ENCODE peak calls at places on chromosomes 6 and 20, in five cellular contexts. One of them, this sample, is unnamed.

GRCh38 chr20:44083220-44083933 is 103.6 kb downstream of the JPH2 start:
- DNase-seq in GM18507: no peak
- DNase-seq in activated CD8-positive, alpha-beta memory T cell treated with anti-CD3 and anti-CD28 coated beads, Interleukin-2, amount 50 U/mL, for 48 hours: no peak
- DNase-seq in cardiac muscle cell: no peak
- DNase-seq in stimulated activated naive CD8-positive, alpha-beta T cell treated with anti-CD3 and anti-CD28 coated beads, Interleukin-15, Interleukin-2, amounts not matched to agents 100 U/mL and 50 U/mL, for 24 hours: no peak
- DNase-seq in this sample: no peak

GRCh38 chr20:34886122-34886521 is 9.7 kb downstream of the ACSS2 start:
- DNase-seq in cardiac muscle cell: no peak
- DNase-seq in stimulated activated naive CD8-positive, alpha-beta T cell treated with anti-CD3 and anti-CD28 coated beads, Interleukin-15, Interleukin-2, amounts not matched to agents 100 U/mL and 50 U/mL, for 24 hours: no peak
- DNase-seq in GM18507: no peak
- DNase-seq in activated CD8-positive, alpha-beta memory T cell treated with anti-CD3 and anti-CD28 coated beads, Interleukin-2, amount 50 U/mL, for 48 hours: no peak
- DNase-seq in this sample: no peak

GRCh38 chr6:149840345-149841075 is 23.6 kb downstream of the LRP11 start:
- DNase-seq in activated CD8-positive, alpha-beta memory T cell treated with anti-CD3 and anti-CD28 coated beads, Interleukin-2, amount 50 U/mL, for 48 hours: peak
- DNase-seq in stimulated activated naive CD8-positive, alpha-beta T cell treated with anti-CD3 and anti-CD28 coated beads, Interleukin-15, Interleukin-2, amounts not matched to agents 100 U/mL and 50 U/mL, for 24 hours: peak
- DNase-seq in cardiac muscle cell: peak
- DNase-seq in GM18507: no peak
- DNase-seq in this sample: peak

GRCh38 chr6:90216081-90216977 is 80.3 kb downstream of the BACH2 start:
- DNase-seq in cardiac muscle cell: no peak
- DNase-seq in activated CD8-positive, alpha-beta memory T cell treated with anti-CD3 and anti-CD28 coated beads, Interleukin-2, amount 50 U/mL, for 48 hours: no peak
- DNase-seq in GM18507: no peak
- DNase-seq in stimulated activated naive CD8-positive, alpha-beta T cell treated with anti-CD3 and anti-CD28 coated beads, Interleukin-15, Interleukin-2, amounts not matched to agents 100 U/mL and 50 U/mL, for 24 hours: peak
- DNase-seq in this sample: no peak

GRCh38 chr6:42697268-42697655 is 25.1 kb downstream of the PRPH2 start:
- DNase-seq in stimulated activated naive CD8-positive, alpha-beta T cell treated with anti-CD3 and anti-CD28 coated beads, Interleukin-15, Interleukin-2, amounts not matched to agents 100 U/mL and 50 U/mL, for 24 hours: no peak
- DNase-seq in cardiac muscle cell: no peak
- DNase-seq in activated CD8-positive, alpha-beta memory T cell treated with anti-CD3 and anti-CD28 coated beads, Interleukin-2, amount 50 U/mL, for 48 hours: no peak
- DNase-seq in GM18507: no peak
- DNase-seq in this sample: no peak

GRCh38 chr6:21731411-21732031 is 138.0 kb downstream of the SOX4 start:
- DNase-seq in GM18507: no peak
- DNase-seq in cardiac muscle cell: peak
- DNase-seq in stimulated activated naive CD8-positive, alpha-beta T cell treated with anti-CD3 and anti-CD28 coated beads, Interleukin-15, Interleukin-2, amounts not matched to agents 100 U/mL and 50 U/mL, for 24 hours: no peak
- DNase-seq in activated CD8-positive, alpha-beta memory T cell treated with anti-CD3 and anti-CD28 coated beads, Interleukin-2, amount 50 U/mL, for 48 hours: no peak
- DNase-seq in this sample: no peak

GRCh38 chr6:41033776-41034175 is 5.2 kb downstream of the UNC5CL start:
- DNase-seq in GM18507: no peak
- DNase-seq in cardiac muscle cell: no peak
- DNase-seq in activated CD8-positive, alpha-beta memory T cell treated with anti-CD3 and anti-CD28 coated beads, Interleukin-2, amount 50 U/mL, for 48 hours: no peak
- DNase-seq in stimulated activated naive CD8-positive, alpha-beta T cell treated with anti-CD3 and anti-CD28 coated beads, Interleukin-15, Interleukin-2, amounts not matched to agents 100 U/mL and 50 U/mL, for 24 hours: no peak
- DNase-seq in this sample: no peak

GRCh38 chr20:37921341-37921929 is 18.5 kb downstream of the VSTM2L start:
- DNase-seq in activated CD8-positive, alpha-beta memory T cell treated with anti-CD3 and anti-CD28 coated beads, Interleukin-2, amount 50 U/mL, for 48 hours: no peak
- DNase-seq in stimulated activated naive CD8-positive, alpha-beta T cell treated with anti-CD3 and anti-CD28 coated beads, Interleukin-15, Interleukin-2, amounts not matched to agents 100 U/mL and 50 U/mL, for 24 hours: no peak
- DNase-seq in cardiac muscle cell: no peak
- DNase-seq in GM18507: no peak
- DNase-seq in this sample: peak

GRCh38 chr6:124007915-124008688 is 204.4 kb downstream of the NKAIN2 start:
- DNase-seq in cardiac muscle cell: no peak
- DNase-seq in stimulated activated naive CD8-positive, alpha-beta T cell treated with anti-CD3 and anti-CD28 coated beads, Interleukin-15, Interleukin-2, amounts not matched to agents 100 U/mL and 50 U/mL, for 24 hours: no peak
- DNase-seq in GM18507: no peak
- DNase-seq in activated CD8-positive, alpha-beta memory T cell treated with anti-CD3 and anti-CD28 coated beads, Interleukin-2, amount 50 U/mL, for 48 hours: no peak
- DNase-seq in this sample: no peak

GRCh38 chr6:149154137-149154900 is 163.2 kb upstream of the TAB2 start:
- DNase-seq in stimulated activated naive CD8-positive, alpha-beta T cell treated with anti-CD3 and anti-CD28 coated beads, Interleukin-15, Interleukin-2, amounts not matched to agents 100 U/mL and 50 U/mL, for 24 hours: no peak
- DNase-seq in cardiac muscle cell: no peak
- DNase-seq in GM18507: no peak
- DNase-seq in activated CD8-positive, alpha-beta memory T cell treated with anti-CD3 and anti-CD28 coated beads, Interleukin-2, amount 50 U/mL, for 48 hours: no peak
- DNase-seq in this sample: no peak

GRCh38 chr20:16411361-16411760 is 161.9 kb downstream of the KIF16B start:
- DNase-seq in GM18507: no peak
- DNase-seq in stimulated activated naive CD8-positive, alpha-beta T cell treated with anti-CD3 and anti-CD28 coated beads, Interleukin-15, Interleukin-2, amounts not matched to agents 100 U/mL and 50 U/mL, for 24 hours: no peak
- DNase-seq in activated CD8-positive, alpha-beta memory T cell treated with anti-CD3 and anti-CD28 coated beads, Interleukin-2, amount 50 U/mL, for 48 hours: no peak
- DNase-seq in cardiac muscle cell: no peak
- DNase-seq in this sample: no peak

GRCh38 chr6:21636876-21637275 is 43.3 kb downstream of the SOX4 start:
- DNase-seq in stimulated activated naive CD8-positive, alpha-beta T cell treated with anti-CD3 and anti-CD28 coated beads, Interleukin-15, Interleukin-2, amounts not matched to agents 100 U/mL and 50 U/mL, for 24 hours: no peak
- DNase-seq in GM18507: no peak
- DNase-seq in cardiac muscle cell: peak
- DNase-seq in activated CD8-positive, alpha-beta memory T cell treated with anti-CD3 and anti-CD28 coated beads, Interleukin-2, amount 50 U/mL, for 48 hours: no peak
- DNase-seq in this sample: no peak

GRCh38 chr20:49186535-49187329 is 1.4 kb downstream of the STAU1 start:
- DNase-seq in cardiac muscle cell: peak
- DNase-seq in GM18507: no peak
- DNase-seq in activated CD8-positive, alpha-beta memory T cell treated with anti-CD3 and anti-CD28 coated beads, Interleukin-2, amount 50 U/mL, for 48 hours: peak
- DNase-seq in stimulated activated naive CD8-positive, alpha-beta T cell treated with anti-CD3 and anti-CD28 coated beads, Interleukin-15, Interleukin-2, amounts not matched to agents 100 U/mL and 50 U/mL, for 24 hours: peak
- DNase-seq in this sample: peak

GRCh38 chr6:50145125-50145524 is 95.4 kb upstream of the DEFB112 start:
- DNase-seq in activated CD8-positive, alpha-beta memory T cell treated with anti-CD3 and anti-CD28 coated beads, Interleukin-2, amount 50 U/mL, for 48 hours: no peak
- DNase-seq in GM18507: no peak
- DNase-seq in cardiac muscle cell: no peak
- DNase-seq in stimulated activated naive CD8-positive, alpha-beta T cell treated with anti-CD3 and anti-CD28 coated beads, Interleukin-15, Interleukin-2, amounts not matched to agents 100 U/mL and 50 U/mL, for 24 hours: no peak
- DNase-seq in this sample: no peak

GRCh38 chr20:32820000-32820697 is 395 bp downstream of the MAPRE1 start:
- DNase-seq in activated CD8-positive, alpha-beta memory T cell treated with anti-CD3 and anti-CD28 coated beads, Interleukin-2, amount 50 U/mL, for 48 hours: peak
- DNase-seq in stimulated activated naive CD8-positive, alpha-beta T cell treated with anti-CD3 and anti-CD28 coated beads, Interleukin-15, Interleukin-2, amounts not matched to agents 100 U/mL and 50 U/mL, for 24 hours: peak
- DNase-seq in cardiac muscle cell: peak
- DNase-seq in GM18507: peak
- DNase-seq in this sample: peak

GRCh38 chr6:39228111-39228971 is 934 bp downstream of the KCNK5 start:
- DNase-seq in activated CD8-positive, alpha-beta memory T cell treated with anti-CD3 and anti-CD28 coated beads, Interleukin-2, amount 50 U/mL, for 48 hours: peak
- DNase-seq in GM18507: no peak
- DNase-seq in cardiac muscle cell: no peak
- DNase-seq in stimulated activated naive CD8-positive, alpha-beta T cell treated with anti-CD3 and anti-CD28 coated beads, Interleukin-15, Interleukin-2, amounts not matched to agents 100 U/mL and 50 U/mL, for 24 hours: peak
- DNase-seq in this sample: no peak

GRCh38 chr6:155026366-155027045 is 31.4 kb downstream of the TIAM2 start:
- DNase-seq in GM18507: no peak
- DNase-seq in cardiac muscle cell: peak
- DNase-seq in stimulated activated naive CD8-positive, alpha-beta T cell treated with anti-CD3 and anti-CD28 coated beads, Interleukin-15, Interleukin-2, amounts not matched to agents 100 U/mL and 50 U/mL, for 24 hours: no peak
- DNase-seq in activated CD8-positive, alpha-beta memory T cell treated with anti-CD3 and anti-CD28 coated beads, Interleukin-2, amount 50 U/mL, for 48 hours: no peak
- DNase-seq in this sample: no peak

GRCh38 chr20:22717466-22717865 is 133.1 kb upstream of the FOXA2 start:
- DNase-seq in GM18507: no peak
- DNase-seq in cardiac muscle cell: peak
- DNase-seq in stimulated activated naive CD8-positive, alpha-beta T cell treated with anti-CD3 and anti-CD28 coated beads, Interleukin-15, Interleukin-2, amounts not matched to agents 100 U/mL and 50 U/mL, for 24 hours: no peak
- DNase-seq in activated CD8-positive, alpha-beta memory T cell treated with anti-CD3 and anti-CD28 coated beads, Interleukin-2, amount 50 U/mL, for 48 hours: no peak
- DNase-seq in this sample: no peak

GRCh38 chr6:9412951-9413559 is 977.7 kb upstream of the SLC35B3 start:
- DNase-seq in cardiac muscle cell: peak
- DNase-seq in GM18507: no peak
- DNase-seq in activated CD8-positive, alpha-beta memory T cell treated with anti-CD3 and anti-CD28 coated beads, Interleukin-2, amount 50 U/mL, for 48 hours: no peak
- DNase-seq in stimulated activated naive CD8-positive, alpha-beta T cell treated with anti-CD3 and anti-CD28 coated beads, Interleukin-15, Interleukin-2, amounts not matched to agents 100 U/mL and 50 U/mL, for 24 hours: no peak
- DNase-seq in this sample: no peak

GRCh38 chr6:1552296-1552761 is 57.4 kb upstream of the FOXC1 start:
- DNase-seq in cardiac muscle cell: peak
- DNase-seq in stimulated activated naive CD8-positive, alpha-beta T cell treated with anti-CD3 and anti-CD28 coated beads, Interleukin-15, Interleukin-2, amounts not matched to agents 100 U/mL and 50 U/mL, for 24 hours: no peak
- DNase-seq in activated CD8-positive, alpha-beta memory T cell treated with anti-CD3 and anti-CD28 coated beads, Interleukin-2, amount 50 U/mL, for 48 hours: no peak
- DNase-seq in GM18507: no peak
- DNase-seq in this sample: no peak

GRCh38 chr20:47704746-47705496 is 80.4 kb downstream of the SULF2 start:
- DNase-seq in stimulated activated naive CD8-positive, alpha-beta T cell treated with anti-CD3 and anti-CD28 coated beads, Interleukin-15, Interleukin-2, amounts not matched to agents 100 U/mL and 50 U/mL, for 24 hours: no peak
- DNase-seq in GM18507: no peak
- DNase-seq in activated CD8-positive, alpha-beta memory T cell treated with anti-CD3 and anti-CD28 coated beads, Interleukin-2, amount 50 U/mL, for 48 hours: no peak
- DNase-seq in cardiac muscle cell: peak
- DNase-seq in this sample: no peak

GRCh38 chr6:33492093-33492492 is 37.7 kb downstream of the ZBTB9 start:
- DNase-seq in cardiac muscle cell: no peak
- DNase-seq in GM18507: no peak
- DNase-seq in stimulated activated naive CD8-positive, alpha-beta T cell treated with anti-CD3 and anti-CD28 coated beads, Interleukin-15, Interleukin-2, amounts not matched to agents 100 U/mL and 50 U/mL, for 24 hours: no peak
- DNase-seq in activated CD8-positive, alpha-beta memory T cell treated with anti-CD3 and anti-CD28 coated beads, Interleukin-2, amount 50 U/mL, for 48 hours: no peak
- DNase-seq in this sample: no peak

GRCh38 chr20:3563548-3564177 is 92.8 kb downstream of the ATRN start:
- DNase-seq in GM18507: no peak
- DNase-seq in cardiac muscle cell: peak
- DNase-seq in activated CD8-positive, alpha-beta memory T cell treated with anti-CD3 and anti-CD28 coated beads, Interleukin-2, amount 50 U/mL, for 48 hours: no peak
- DNase-seq in stimulated activated naive CD8-positive, alpha-beta T cell treated with anti-CD3 and anti-CD28 coated beads, Interleukin-15, Interleukin-2, amounts not matched to agents 100 U/mL and 50 U/mL, for 24 hours: peak
- DNase-seq in this sample: no peak

GRCh38 chr20:45872626-45873025 is 8.4 kb upstream of the ZSWIM1 start:
- DNase-seq in activated CD8-positive, alpha-beta memory T cell treated with anti-CD3 and anti-CD28 coated beads, Interleukin-2, amount 50 U/mL, for 48 hours: no peak
- DNase-seq in GM18507: no peak
- DNase-seq in cardiac muscle cell: no peak
- DNase-seq in stimulated activated naive CD8-positive, alpha-beta T cell treated with anti-CD3 and anti-CD28 coated beads, Interleukin-15, Interleukin-2, amounts not matched to agents 100 U/mL and 50 U/mL, for 24 hours: no peak
- DNase-seq in this sample: no peak